ENCODE peak calls at places on chromosome 22, in seven cellular contexts. O, F, K, I, M, N and X are unnamed samples.

GRCh38 chr22:16974298-16975084 is 33.5 kb downstream of the GAB4 start:
- DNase-seq in O (no peak), F (no peak), K (no peak), I (no peak), M (no peak), N (no peak), X (no peak)

GRCh38 chr22:28105988-28106387 is 186.9 kb upstream of the PITPNB start:
- DNase-seq in O (no peak), F (no peak), K (no peak), I (no peak), M (no peak), N (no peak), X (no peak)

GRCh38 chr22:32842486-32842885 is 41.0 kb downstream of the TIMP3 start:
- DNase-seq in O (no peak), F (peak; percentile 48), K (peak; percentile 50), I (no peak), M (no peak), N (no peak), X (no peak)

GRCh38 chr22:32695451-32695891 is 106.0 kb upstream of the TIMP3 start:
- DNase-seq in O (no peak), F (peak; percentile 95), K (peak; percentile 93), I (peak; percentile 59), M (no peak), N (no peak), X (peak; percentile 95)

GRCh38 chr22:48490513-48491411 is 1336.9 kb downstream of the BRD1 start:
- DNase-seq in O (peak; percentile 34), F (no peak), K (no peak), I (no peak), M (no peak), N (no peak), X (no peak)

GRCh38 chr22:34105461-34106062 is 185.3 kb upstream of the LARGE1 start:
- DNase-seq in O (peak; percentile 85), F (no peak), K (no peak), I (peak; percentile 82), M (peak; percentile 62), N (peak; percentile 51), X (peak; percentile 1)

GRCh38 chr22:28299760-28300159 is 379.9 kb downstream of the TTC28 start:
- DNase-seq in O (no peak), F (peak; percentile 42), K (peak; percentile 13), I (peak; percentile 16), M (no peak), N (no peak), X (no peak)

GRCh38 chr22:17106785-17107546 is 14.2 kb downstream of the TMEM121B start:
- DNase-seq in O (no peak), F (no peak), K (no peak), I (no peak), M (no peak), N (no peak), X (no peak)

GRCh38 chr22:34760276-34761008 is 305.5 kb upstream of the ISX start:
- DNase-seq in O (no peak), F (no peak), K (no peak), I (no peak), M (no peak), N (no peak), X (peak; percentile 9)

GRCh38 chr22:29128891-29129643 is 56.2 kb downstream of the KREMEN1 start:
- DNase-seq in O (no peak), F (peak; percentile 62), K (peak; percentile 91), I (no peak), M (no peak), N (no peak), X (no peak)

GRCh38 chr22:30873661-30874060 is 94.9 kb downstream of the MORC2 start:
- DNase-seq in O (no peak), F (no peak), K (no peak), I (no peak), M (no peak), N (no peak), X (no peak)

GRCh38 chr22:49564054-49564453 is 263.6 kb downstream of the BRD1 start:
- DNase-seq in O (peak; percentile 11), F (no peak), K (no peak), I (no peak), M (no peak), N (no peak), X (no peak)

GRCh38 chr22:32917577-32918375 is 116.3 kb downstream of the TIMP3 start:
- DNase-seq in O (no peak), F (no peak), K (peak; percentile 10), I (no peak), M (no peak), N (no peak), X (no peak)

GRCh38 chr22:48742556-48743343 is 1084.9 kb downstream of the BRD1 start:
- DNase-seq in O (no peak), F (no peak), K (no peak), I (no peak), M (no peak), N (no peak), X (no peak)

GRCh38 chr22:28772633-28773460 is at the start of gene CCDC117:
- DNase-seq in O (peak; percentile 96), F (peak; percentile 95), K (peak; percentile 95), I (peak; percentile 99), M (peak; percentile 87), N (peak; percentile 89), X (peak; percentile 92)

GRCh38 chr22:23180893-23181762 is 819 bp downstream of the BCR start:
- DNase-seq in O (no peak), F (no peak), K (no peak), I (peak; percentile 55), M (no peak), N (no peak), X (peak; percentile 54)

GRCh38 chr22:23248583-23248982 is 68.3 kb downstream of the BCR start:
- DNase-seq in O (peak; percentile 61), F (peak; percentile 63), K (no peak), I (peak; percentile 76), M (no peak), N (no peak), X (no peak)

GRCh38 chr22:31350410-31350863 is 4.3 kb upstream of the PATZ1 start:
- DNase-seq in O (no peak), F (no peak), K (peak; percentile 18), I (peak; percentile 66), M (no peak), N (no peak), X (no peak)

GRCh38 chr22:44732017-44732561 is 20.3 kb upstream of the ARHGAP8 start:
- DNase-seq in O (no peak), F (no peak), K (no peak), I (no peak), M (no peak), N (no peak), X (no peak)

GRCh38 chr22:16601437-16602223 is 9.0 kb upstream of the CCT8L2 start:
- DNase-seq in O (no peak), F (no peak), K (no peak), I (no peak), M (no peak), N (no peak), X (peak; percentile 32)

GRCh38 chr22:48259991-48260670 is 1497.7 kb downstream of the TBC1D22A start:
- DNase-seq in O (no peak), F (no peak), K (no peak), I (no peak), M (no peak), N (no peak), X (no peak)

GRCh38 chr22:35037089-35037488 is 28.9 kb upstream of the ISX start:
- DNase-seq in O (peak; percentile 54), F (no peak), K (no peak), I (peak; percentile 75), M (peak; percentile 8), N (no peak), X (no peak)

GRCh38 chr22:28907311-28908008 is 24.1 kb downstream of the ZNRF3 start:
- DNase-seq in O (no peak), F (peak; percentile 16), K (no peak), I (no peak), M (no peak), N (no peak), X (no peak)

GRCh38 chr22:41230399-41230785 is 10.3 kb downstream of the CHADL start:
- DNase-seq in O (no peak), F (no peak), K (no peak), I (no peak), M (no peak), N (no peak), X (no peak)

GRCh38 chr22:22201185-22201924 is 43.2 kb upstream of the VPREB1 start:
- DNase-seq in O (peak; percentile 60), F (peak; percentile 24), K (peak; percentile 43), I (peak; percentile 58), M (peak; percentile 37), N (peak; percentile 19), X (no peak)

GRCh38 chr22:17237031-17237668 is 17.9 kb upstream of the ADA2 start:
- DNase-seq in O (no peak), F (no peak), K (no peak), I (no peak), M (no peak), N (no peak), X (peak; percentile 27)

GRCh38 chr22:34608716-34609115 is 457.2 kb upstream of the ISX start:
- DNase-seq in O (no peak), F (no peak), K (no peak), I (no peak), M (no peak), N (no peak), X (no peak)

DNA sequence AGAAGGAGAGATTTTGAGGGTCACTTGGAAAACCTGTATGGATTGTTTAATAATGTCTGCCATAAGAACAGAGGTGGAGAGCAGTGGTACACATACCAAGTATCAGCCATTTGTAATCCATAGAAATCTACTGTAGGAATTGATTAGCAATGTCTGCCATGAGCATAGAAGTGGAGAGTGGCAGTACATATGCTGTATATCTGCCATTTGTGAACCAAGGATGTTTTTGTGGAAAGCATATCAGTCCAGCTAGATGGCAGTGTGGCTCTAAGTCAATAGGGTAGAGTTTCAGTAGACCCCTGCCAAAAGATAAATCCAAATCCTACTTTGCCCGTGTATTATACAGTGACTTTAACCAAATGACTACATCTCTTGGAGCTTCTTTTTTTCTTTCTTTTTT is 82.9 kb upstream of the SEZ6L start:
- DNase-seq in O (no peak), F (no peak), K (no peak), I (peak; percentile 9), M (no peak), N (no peak), X (no peak)
- H2BK120ac ChIP-seq in O (no peak overlapping the region), F (no peak overlapping the region), K (no peak overlapping the region), I (no peak overlapping the region), M (no peak overlapping the region), N (no peak overlapping the region), X (no peak overlapping the region)

GRCh38 chr22:42799061-42799460 is 58.0 kb downstream of the ARFGAP3 start:
- DNase-seq in O (no peak), F (no peak), K (no peak), I (no peak), M (no peak), N (no peak), X (no peak)
- H4K8ac ChIP-seq in O (no peak overlapping the region), F (no peak overlapping the region), K (no peak overlapping the region), I (no peak overlapping the region), M (no peak overlapping the region), N (no peak overlapping the region), X (no peak overlapping the region)

DNA sequence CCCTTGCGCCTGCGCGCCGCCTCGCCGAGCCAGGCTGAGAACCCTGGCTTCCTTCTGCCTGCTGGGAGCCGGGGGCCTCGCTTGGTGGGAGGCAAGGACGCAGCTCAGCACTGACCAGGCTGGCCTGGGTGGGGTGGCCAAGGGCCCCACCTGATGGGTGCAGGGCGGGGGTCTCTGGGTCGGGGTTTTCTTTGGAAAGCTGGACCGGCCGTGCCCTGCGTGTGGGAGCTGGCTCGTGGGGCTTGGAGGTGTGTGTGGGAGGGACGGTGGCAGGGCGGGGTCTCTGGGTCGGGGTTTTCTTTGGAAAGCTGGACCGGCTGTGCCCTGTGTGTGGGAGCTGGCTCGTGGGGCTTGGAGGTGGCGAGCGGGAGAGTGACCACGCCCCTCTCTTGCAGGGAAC is 6.2 kb downstream of the GRAMD4 start:
- DNase-seq in O (no peak), F (no peak), K (no peak), I (no peak), M (no peak), N (no peak), X (no peak)
- H3K4me1 ChIP-seq in O (no peaks in the 10 kb centered on the region), F (no peaks in the 10 kb centered on the region), K (peaks cover 25% of the 10 kb centered on the region), I (peaks cover 2% of the 10 kb centered on the region), M (peaks cover 10% of the 10 kb centered on the region), N (peaks cover 11% of the 10 kb centered on the region), X (peaks cover 11% of the 10 kb centered on the region)

GRCh38 chr22:36470994-36471331 is 10.5 kb downstream of the TXN2 start:
- DNase-seq in O (no peak), F (peak; percentile 73), K (peak; percentile 51), I (no peak), M (no peak), N (no peak), X (peak; percentile 87)
- H2BK120ac ChIP-seq in O (no peak overlapping the region), F (peak overlapping the region; percentile 100), K (no peak overlapping the region), I (no peak overlapping the region), M (no peak overlapping the region), N (no peak overlapping the region), X (peak overlapping the region; percentile 13)